ENCODE peak calls at places on chromosomes 6 and 20, in nine cellular contexts. One of them, this sample, is unnamed. For H3K36me3, the result is how much of the 10 kb centered on the place peaks cover.

GRCh38 chr6:90026216-90026615 is 131.9 kb downstream of the GJA10 start:
- DNase-seq in mucosa of descending colon: no peak
- DNase-seq in sigmoid colon: no peak
- DNase-seq in left ventricle myocardium inferior: no peak
- DNase-seq in BJ: no peak
- DNase-seq in left lung: no peak
- DNase-seq in brain microvascular endothelial cell: no peak
- DNase-seq in tibial artery: no peak
- DNase-seq in uterus: no peak
- DNase-seq in this sample: no peak

GRCh38 chr20:36071848-36072247 is 82.7 kb upstream of the EPB41L1 start:
- DNase-seq in uterus: no peak
- DNase-seq in left ventricle myocardium inferior: no peak
- DNase-seq in brain microvascular endothelial cell: no peak
- DNase-seq in tibial artery: no peak
- DNase-seq in BJ: no peak
- DNase-seq in sigmoid colon: no peak
- DNase-seq in left lung: no peak
- DNase-seq in mucosa of descending colon: no peak
- DNase-seq in this sample: no peak

GRCh38 chr6:95203153-95203754 is 374.1 kb upstream of the MANEA start:
- DNase-seq in brain microvascular endothelial cell: peak
- DNase-seq in uterus: no peak
- DNase-seq in BJ: no peak
- DNase-seq in sigmoid colon: no peak
- DNase-seq in left ventricle myocardium inferior: no peak
- DNase-seq in left lung: no peak
- DNase-seq in mucosa of descending colon: peak
- DNase-seq in tibial artery: no peak
- DNase-seq in this sample: peak

GRCh38 chr6:98976674-98977365 is 29.1 kb upstream of the FBXL4 start:
- DNase-seq in uterus: no peak
- DNase-seq in left lung: no peak
- DNase-seq in left ventricle myocardium inferior: no peak
- DNase-seq in sigmoid colon: no peak
- DNase-seq in mucosa of descending colon: no peak
- DNase-seq in tibial artery: no peak
- DNase-seq in brain microvascular endothelial cell: no peak
- DNase-seq in BJ: no peak
- DNase-seq in this sample: no peak

GRCh38 chr6:34585512-34586045 is 29.4 kb upstream of the SPDEF start:
- DNase-seq in mucosa of descending colon: no peak
- DNase-seq in brain microvascular endothelial cell: peak
- DNase-seq in left lung: no peak
- DNase-seq in uterus: no peak
- DNase-seq in tibial artery: peak
- DNase-seq in BJ: no peak
- DNase-seq in left ventricle myocardium inferior: no peak
- DNase-seq in sigmoid colon: peak
- DNase-seq in this sample: no peak

GRCh38 chr6:46098678-46099077 is 31.1 kb upstream of the ENPP4 start:
- DNase-seq in tibial artery: no peak
- DNase-seq in brain microvascular endothelial cell: no peak
- DNase-seq in sigmoid colon: no peak
- DNase-seq in BJ: no peak
- DNase-seq in left lung: peak
- DNase-seq in uterus: no peak
- DNase-seq in mucosa of descending colon: peak
- DNase-seq in left ventricle myocardium inferior: peak
- DNase-seq in this sample: no peak

GRCh38 chr6:125918681-125919566 is 37.6 kb upstream of the HINT3 start:
- DNase-seq in tibial artery: peak
- DNase-seq in left ventricle myocardium inferior: no peak
- DNase-seq in uterus: peak
- DNase-seq in BJ: no peak
- DNase-seq in sigmoid colon: peak
- DNase-seq in left lung: no peak
- DNase-seq in mucosa of descending colon: peak
- DNase-seq in brain microvascular endothelial cell: peak
- DNase-seq in this sample: no peak

GRCh38 chr20:25324412-25324811 is 66.2 kb downstream of the ABHD12 start:
- DNase-seq in mucosa of descending colon: peak
- DNase-seq in brain microvascular endothelial cell: no peak
- DNase-seq in left ventricle myocardium inferior: no peak
- DNase-seq in sigmoid colon: no peak
- DNase-seq in left lung: peak
- DNase-seq in BJ: no peak
- DNase-seq in tibial artery: peak
- DNase-seq in uterus: no peak
- DNase-seq in this sample: peak

GRCh38 chr6:108945686-108946158 is 97.5 kb downstream of the ARMC2 start:
- DNase-seq in left lung: peak
- DNase-seq in BJ: no peak
- DNase-seq in uterus: peak
- DNase-seq in left ventricle myocardium inferior: peak
- DNase-seq in brain microvascular endothelial cell: peak
- DNase-seq in sigmoid colon: peak
- DNase-seq in mucosa of descending colon: no peak
- DNase-seq in tibial artery: peak
- DNase-seq in this sample: peak

GRCh38 chr6:44438827-44439226 is 51.3 kb downstream of the CDC5L start:
- DNase-seq in left lung: no peak
- DNase-seq in BJ: no peak
- DNase-seq in left ventricle myocardium inferior: no peak
- DNase-seq in tibial artery: no peak
- DNase-seq in sigmoid colon: no peak
- DNase-seq in mucosa of descending colon: no peak
- DNase-seq in brain microvascular endothelial cell: no peak
- DNase-seq in uterus: no peak
- DNase-seq in this sample: no peak
- H3K36me3 ChIP-seq in left lung: under half
- H3K36me3 ChIP-seq in BJ: under half
- H3K36me3 ChIP-seq in left ventricle myocardium inferior: under half
- H3K36me3 ChIP-seq in tibial artery: under half
- H3K36me3 ChIP-seq in sigmoid colon: under half
- H3K36me3 ChIP-seq in mucosa of descending colon: under half
- H3K36me3 ChIP-seq in brain microvascular endothelial cell: under half
- H3K36me3 ChIP-seq in uterus: under half
- H3K36me3 ChIP-seq in this sample: under half

GRCh38 chr20:62287129-62287528 is 15.7 kb upstream of the ADRM1 start:
- DNase-seq in sigmoid colon: no peak
- DNase-seq in uterus: no peak
- DNase-seq in brain microvascular endothelial cell: no peak
- DNase-seq in BJ: no peak
- DNase-seq in mucosa of descending colon: no peak
- DNase-seq in tibial artery: no peak
- DNase-seq in left lung: no peak
- DNase-seq in left ventricle myocardium inferior: no peak
- DNase-seq in this sample: no peak
- H3K36me3 ChIP-seq in sigmoid colon: under half
- H3K36me3 ChIP-seq in uterus: under half
- H3K36me3 ChIP-seq in brain microvascular endothelial cell: under half
- H3K36me3 ChIP-seq in BJ: under half
- H3K36me3 ChIP-seq in mucosa of descending colon: under half
- H3K36me3 ChIP-seq in tibial artery: half or more
- H3K36me3 ChIP-seq in left lung: half or more
- H3K36me3 ChIP-seq in left ventricle myocardium inferior: half or more
- H3K36me3 ChIP-seq in this sample: under half

GRCh38 chr6:167877994-167878779 is 51.5 kb downstream of the AFDN start:
- DNase-seq in mucosa of descending colon: no peak
- DNase-seq in left ventricle myocardium inferior: no peak
- DNase-seq in sigmoid colon: no peak
- DNase-seq in brain microvascular endothelial cell: no peak
- DNase-seq in uterus: no peak
- DNase-seq in left lung: no peak
- DNase-seq in tibial artery: no peak
- DNase-seq in BJ: no peak
- DNase-seq in this sample: no peak

GRCh38 chr6:167870321-167870720 is 43.6 kb downstream of the AFDN start:
- DNase-seq in uterus: no peak
- DNase-seq in BJ: no peak
- DNase-seq in brain microvascular endothelial cell: no peak
- DNase-seq in mucosa of descending colon: peak
- DNase-seq in tibial artery: no peak
- DNase-seq in sigmoid colon: no peak
- DNase-seq in left ventricle myocardium inferior: no peak
- DNase-seq in left lung: no peak
- DNase-seq in this sample: no peak

GRCh38 chr6:167872538-167873210 is 46.0 kb downstream of the AFDN start:
- DNase-seq in left ventricle myocardium inferior: no peak
- DNase-seq in left lung: no peak
- DNase-seq in brain microvascular endothelial cell: no peak
- DNase-seq in tibial artery: no peak
- DNase-seq in mucosa of descending colon: no peak
- DNase-seq in sigmoid colon: no peak
- DNase-seq in uterus: no peak
- DNase-seq in BJ: no peak
- DNase-seq in this sample: no peak
- H3K36me3 ChIP-seq in left ventricle myocardium inferior: half or more
- H3K36me3 ChIP-seq in left lung: under half
- H3K36me3 ChIP-seq in brain microvascular endothelial cell: under half
- H3K36me3 ChIP-seq in tibial artery: half or more
- H3K36me3 ChIP-seq in mucosa of descending colon: under half
- H3K36me3 ChIP-seq in sigmoid colon: under half
- H3K36me3 ChIP-seq in uterus: under half
- H3K36me3 ChIP-seq in BJ: under half
- H3K36me3 ChIP-seq in this sample: under half

GRCh38 chr20:38242848-38243449 is 17.6 kb downstream of the KIAA1755 start:
- DNase-seq in left lung: no peak
- DNase-seq in sigmoid colon: no peak
- DNase-seq in BJ: no peak
- DNase-seq in uterus: no peak
- DNase-seq in brain microvascular endothelial cell: no peak
- DNase-seq in left ventricle myocardium inferior: no peak
- DNase-seq in tibial artery: no peak
- DNase-seq in mucosa of descending colon: no peak
- DNase-seq in this sample: peak
- H3K36me3 ChIP-seq in left lung: under half
- H3K36me3 ChIP-seq in sigmoid colon: under half
- H3K36me3 ChIP-seq in BJ: under half
- H3K36me3 ChIP-seq in uterus: under half
- H3K36me3 ChIP-seq in brain microvascular endothelial cell: half or more
- H3K36me3 ChIP-seq in left ventricle myocardium inferior: under half
- H3K36me3 ChIP-seq in tibial artery: under half
- H3K36me3 ChIP-seq in mucosa of descending colon: under half
- H3K36me3 ChIP-seq in this sample: under half

This sample was measured in H7.